ENCODE peak calls at places on chromosomes 2 and 18, in seven cellular contexts. M is NCI-H1694 treated with DMSO at 0.1 percent for 48 hours; G is DMS79 treated with DMSO at 0.1 percent for 48 hours; Q is dermis blood vessel endothelial cell; K is fibroblast of the aortic adventitia; Y is stimulated activated naive B cell treated with anti-CD40 and anti-IgM and Interleukin-4, amounts not matched to agents 10 μg/mL and 1 μg/mL and 100 μg/mL, for 72 hours; P is HCEC 1CT. D is an unnamed sample.
A peak's percentile ranks its signal among the peaks of the same experiment; 100 is the strongest.

GRCh38 chr2:48719480-48720177 is 35.9 kb downstream of the LHCGR start:
- DNase-seq in M (no peak), G (peak; percentile 98), Q (no peak), K (no peak), Y (no peak), P (peak; percentile 37), D (peak; percentile 29)

GRCh38 chr2:240451108-240451611 is 15.7 kb downstream of the GPC1 start:
- DNase-seq in M (no peak), G (no peak), Q (no peak), K (no peak), Y (no peak), P (no peak), D (no peak)

GRCh38 chr2:214904176-214904575 is 94.7 kb upstream of the BARD1 start:
- DNase-seq in M (no peak), G (no peak), Q (no peak), K (no peak), Y (no peak), P (no peak), D (no peak)

GRCh38 chr2:200383380-200384110 is 77.1 kb downstream of the SPATS2L start:
- DNase-seq in M (no peak), G (peak; percentile 91), Q (peak; percentile 77), K (peak; percentile 82), Y (no peak), P (peak; percentile 69), D (no peak)

GRCh38 chr18:2554671-2555070 is 16.6 kb downstream of the METTL4 start:
- DNase-seq in M (no peak), G (no peak), Q (peak; percentile 53), K (no peak), Y (no peak), P (no peak), D (no peak)

GRCh38 chr18:27315001-27315400 is 129.9 kb upstream of the CHST9 start:
- DNase-seq in M (no peak), G (no peak), Q (peak; percentile 4), K (no peak), Y (no peak), P (no peak), D (no peak)

GRCh38 chr2:164589522-164589921 is 31.8 kb downstream of the GRB14 start:
- DNase-seq in M (no peak), G (no peak), Q (no peak), K (peak; percentile 49), Y (no peak), P (peak; percentile 37), D (no peak)

GRCh38 chr2:237738255-237738654 is 60.3 kb upstream of the RBM44 start:
- DNase-seq in M (no peak), G (no peak), Q (no peak), K (no peak), Y (no peak), P (no peak), D (no peak)

GRCh38 chr2:160246356-160246755 is 46.3 kb upstream of the ITGB6 start:
- DNase-seq in M (no peak), G (no peak), Q (no peak), K (peak; percentile 47), Y (no peak), P (no peak), D (no peak)

GRCh38 chr2:16908671-16909070 is 243.0 kb upstream of the CYRIA start:
- DNase-seq in M (no peak), G (no peak), Q (no peak), K (no peak), Y (no peak), P (peak; percentile 3), D (no peak)

GRCh38 chr2:79512442-79513401 is at the start of gene CTNNA2:
- DNase-seq in M (peak; percentile 39), G (peak; percentile 94), Q (peak; percentile 32), K (peak; percentile 0), Y (peak; percentile 8), P (no peak), D (peak; percentile 94)

GRCh38 chr2:104406273-104406726 is 447.6 kb upstream of the POU3F3 start:
- DNase-seq in M (no peak), G (peak; percentile 42), Q (no peak), K (no peak), Y (no peak), P (no peak), D (peak; percentile 94)

GRCh38 chr2:25109822-25110221 is 58.6 kb downstream of the POMC start:
- DNase-seq in M (no peak), G (no peak), Q (no peak), K (no peak), Y (no peak), P (no peak), D (no peak)

GRCh38 chr2:31379747-31380146 is 34.8 kb downstream of the XDH start:
- DNase-seq in M (no peak), G (no peak), Q (no peak), K (no peak), Y (no peak), P (no peak), D (no peak)

GRCh38 chr18:3186678-3187658 is 32.8 kb downstream of the MYOM1 start:
- DNase-seq in M (no peak), G (no peak), Q (no peak), K (peak; percentile 28), Y (no peak), P (no peak), D (no peak)

GRCh38 chr2:105576440-105577241 is 168.1 kb upstream of the NCK2 start:
- DNase-seq in M (peak; percentile 62), G (peak; percentile 62), Q (peak; percentile 44), K (peak; percentile 59), Y (no peak), P (peak; percentile 57), D (peak; percentile 13)

GRCh38 chr2:231821908-231822307 is 35.7 kb downstream of the COPS7B start:
- DNase-seq in M (no peak), G (no peak), Q (no peak), K (no peak), Y (no peak), P (no peak), D (no peak)

D was measured in NCI-H1105 treated with DMSO at 0.1 percent for 48 hours.